ENCODE peak calls at places on chromosome 2, in nine cellular contexts. V is tibial artery; J is right cardiac atrium; A is neural crest cell; L is GM10248; K is adipocyte; Y is stimulated activated CD4-positive, alpha-beta T cell treated with anti-CD3 and anti-CD28 coated beads, Interleukin-1b, Interleukin-23, amount 100 ng/mL, for 24 hours; R is spleen; N is AG09309. P is an unnamed sample.

GRCh38 chr2:10392951-10393647 is 55.0 kb downstream of the ODC1 start:
- DNase-seq in R (no peak), Y (no peak), J (no peak), N (no peak), K (no peak), V (no peak), L (no peak), A (no peak), P (no peak)

GRCh38 chr2:160207804-160208661 is 8.0 kb upstream of the ITGB6 start:
- DNase-seq in K (peak), J (peak), A (no peak), L (no peak), Y (no peak), R (peak), N (peak), V (peak), P (peak)

GRCh38 chr2:126894082-126894481 is 4.6 kb upstream of the TEX51 start:
- DNase-seq in K (no peak), R (peak), Y (no peak), J (no peak), V (no peak), A (no peak), N (no peak), L (no peak), P (no peak)

GRCh38 chr2:168545439-168546082 is 89.5 kb downstream of the CERS6 start:
- DNase-seq in V (no peak), A (no peak), Y (no peak), N (peak), K (peak), J (no peak), L (no peak), R (no peak), P (no peak)

GRCh38 chr2:231713738-231714638 is 5.7 kb downstream of the PTMA start:
- DNase-seq in L (peak), Y (peak), N (no peak), R (peak), A (peak), J (peak), V (peak), K (peak), P (peak)

GRCh38 chr2:69798466-69798908 is 31.0 kb upstream of the GMCL1 start:
- DNase-seq in Y (no peak), K (peak), J (peak), L (no peak), A (no peak), V (peak), N (no peak), R (no peak), P (no peak)

GRCh38 chr2:11539317-11540147 is 5.7 kb downstream of the GREB1 start:
- DNase-seq in Y (no peak), L (no peak), V (no peak), A (no peak), K (no peak), N (no peak), R (no peak), J (no peak), P (no peak)

GRCh38 chr2:47198985-47199451 is 43.9 kb upstream of the STPG4 start:
- DNase-seq in R (no peak), V (no peak), Y (no peak), L (no peak), A (no peak), K (peak), N (peak), J (no peak), P (peak)

GRCh38 chr2:109487237-109487869 is 126.4 kb downstream of the SEPTIN10 start:
- DNase-seq in J (no peak), R (no peak), A (no peak), Y (no peak), N (peak), K (peak), V (no peak), L (no peak), P (peak)

GRCh38 chr2:10781746-10782145 is 30.8 kb downstream of the PDIA6 start:
- DNase-seq in V (no peak), K (no peak), L (no peak), R (no peak), J (no peak), Y (no peak), N (no peak), A (no peak), P (no peak)

GRCh38 chr2:105969552-105969951 is 224.5 kb downstream of the UXS1 start:
- DNase-seq in A (peak), N (no peak), V (no peak), K (no peak), Y (no peak), R (no peak), J (no peak), L (no peak), P (no peak)

GRCh38 chr2:23292024-23292423 is 93.0 kb upstream of the KLHL29 start:
- DNase-seq in A (no peak), L (no peak), N (no peak), R (no peak), V (no peak), K (no peak), J (no peak), Y (no peak), P (no peak)

GRCh38 chr2:30146337-30147195 is at the start of gene YPEL5:
- DNase-seq in R (peak), L (peak), A (peak), J (peak), K (peak), N (peak), Y (peak), V (peak), P (peak)

GRCh38 chr2:29841386-29842004 is 79.9 kb downstream of the ALK start:
- DNase-seq in V (no peak), J (no peak), A (peak), L (peak), N (no peak), K (peak), Y (no peak), R (no peak), P (no peak)

GRCh38 chr2:54099834-54100595 is 15.4 kb upstream of the ACYP2 start:
- DNase-seq in V (no peak), A (no peak), L (no peak), J (no peak), N (no peak), R (peak), Y (no peak), K (no peak), P (no peak)

GRCh38 chr2:35298493-35298892 is 1057.1 kb upstream of the CRIM1 start:
- DNase-seq in V (peak), K (peak), A (no peak), N (no peak), Y (no peak), R (no peak), J (peak), L (no peak), P (peak)

P was measured in retinal pigment epithelial cell.